ENCODE peak calls at places on chromosomes 16 and 17, in ten cellular contexts. One of them, this sample, is unnamed.

GRCh38 chr17:82668631-82669099 is 20.4 kb upstream of the WDR45B start:
- DNase-seq in T-cell: peak
- DNase-seq in CD4-positive, alpha-beta memory T cell: no peak
- DNase-seq in NT2/D1: peak
- DNase-seq in hypothalamus: peak
- DNase-seq in HAP-1: peak
- DNase-seq in GM12892: peak
- DNase-seq in T follicular helper cell: peak
- DNase-seq in fibroblast of gingiva: peak
- DNase-seq in cardiac muscle cell: peak
- DNase-seq in this sample: peak

GRCh38 chr17:82297804-82298537 is 19.4 kb downstream of the CD7 start:
- DNase-seq in T-cell: peak
- DNase-seq in CD4-positive, alpha-beta memory T cell: peak
- DNase-seq in NT2/D1: no peak
- DNase-seq in hypothalamus: peak
- DNase-seq in HAP-1: peak
- DNase-seq in GM12892: peak
- DNase-seq in T follicular helper cell: peak
- DNase-seq in fibroblast of gingiva: peak
- DNase-seq in cardiac muscle cell: peak
- DNase-seq in this sample: peak

GRCh38 chr17:61065263-61065773 is 334.3 kb upstream of the TBX2 start:
- DNase-seq in T-cell: no peak
- DNase-seq in CD4-positive, alpha-beta memory T cell: no peak
- DNase-seq in NT2/D1: no peak
- DNase-seq in hypothalamus: no peak
- DNase-seq in HAP-1: no peak
- DNase-seq in GM12892: no peak
- DNase-seq in T follicular helper cell: no peak
- DNase-seq in fibroblast of gingiva: no peak
- DNase-seq in cardiac muscle cell: peak
- DNase-seq in this sample: peak

GRCh38 chr16:85891033-85891775 is 7.8 kb upstream of the IRF8 start:
- DNase-seq in T-cell: no peak
- DNase-seq in CD4-positive, alpha-beta memory T cell: no peak
- DNase-seq in NT2/D1: no peak
- DNase-seq in hypothalamus: no peak
- DNase-seq in HAP-1: no peak
- DNase-seq in GM12892: no peak
- DNase-seq in T follicular helper cell: no peak
- DNase-seq in fibroblast of gingiva: no peak
- DNase-seq in cardiac muscle cell: no peak
- DNase-seq in this sample: no peak

GRCh38 chr16:49663081-49664057 is 192.5 kb downstream of the ZNF423 start:
- DNase-seq in T-cell: no peak
- DNase-seq in CD4-positive, alpha-beta memory T cell: no peak
- DNase-seq in NT2/D1: no peak
- DNase-seq in hypothalamus: no peak
- DNase-seq in HAP-1: no peak
- DNase-seq in GM12892: no peak
- DNase-seq in T follicular helper cell: no peak
- DNase-seq in fibroblast of gingiva: no peak
- DNase-seq in cardiac muscle cell: peak
- DNase-seq in this sample: no peak

GRCh38 chr17:43530303-43531081 is 15.6 kb downstream of the ETV4 start:
- DNase-seq in T-cell: no peak
- DNase-seq in CD4-positive, alpha-beta memory T cell: no peak
- DNase-seq in NT2/D1: peak
- DNase-seq in hypothalamus: no peak
- DNase-seq in HAP-1: peak
- DNase-seq in GM12892: no peak
- DNase-seq in T follicular helper cell: no peak
- DNase-seq in fibroblast of gingiva: peak
- DNase-seq in cardiac muscle cell: peak
- DNase-seq in this sample: peak

GRCh38 chr17:64420143-64420670 is 28.7 kb upstream of the MILR1 start:
- DNase-seq in T-cell: no peak
- DNase-seq in CD4-positive, alpha-beta memory T cell: no peak
- DNase-seq in NT2/D1: no peak
- DNase-seq in hypothalamus: peak
- DNase-seq in HAP-1: peak
- DNase-seq in GM12892: no peak
- DNase-seq in T follicular helper cell: no peak
- DNase-seq in fibroblast of gingiva: peak
- DNase-seq in cardiac muscle cell: peak
- DNase-seq in this sample: peak

GRCh38 chr16:83928341-83929055 is 24.5 kb upstream of the OSGIN1 start:
- DNase-seq in T-cell: no peak
- DNase-seq in CD4-positive, alpha-beta memory T cell: no peak
- DNase-seq in NT2/D1: no peak
- DNase-seq in hypothalamus: no peak
- DNase-seq in HAP-1: no peak
- DNase-seq in GM12892: no peak
- DNase-seq in T follicular helper cell: no peak
- DNase-seq in fibroblast of gingiva: peak
- DNase-seq in cardiac muscle cell: peak
- DNase-seq in this sample: no peak

GRCh38 chr17:18181358-18181757 is 2.3 kb upstream of the ALKBH5 start:
- DNase-seq in T-cell: no peak
- DNase-seq in CD4-positive, alpha-beta memory T cell: no peak
- DNase-seq in NT2/D1: no peak
- DNase-seq in hypothalamus: no peak
- DNase-seq in HAP-1: no peak
- DNase-seq in GM12892: no peak
- DNase-seq in T follicular helper cell: no peak
- DNase-seq in fibroblast of gingiva: no peak
- DNase-seq in cardiac muscle cell: no peak
- DNase-seq in this sample: no peak

GRCh38 chr17:77727216-77727615 is 231.3 kb upstream of the TNRC6C start:
- DNase-seq in T-cell: no peak
- DNase-seq in CD4-positive, alpha-beta memory T cell: no peak
- DNase-seq in NT2/D1: no peak
- DNase-seq in hypothalamus: no peak
- DNase-seq in HAP-1: no peak
- DNase-seq in GM12892: no peak
- DNase-seq in T follicular helper cell: no peak
- DNase-seq in fibroblast of gingiva: no peak
- DNase-seq in cardiac muscle cell: no peak
- DNase-seq in this sample: no peak

GRCh38 chr17:7019839-7020519 is 2.9 kb upstream of the BCL6B start:
- DNase-seq in T-cell: no peak
- DNase-seq in CD4-positive, alpha-beta memory T cell: no peak
- DNase-seq in NT2/D1: no peak
- DNase-seq in hypothalamus: peak
- DNase-seq in HAP-1: peak
- DNase-seq in GM12892: no peak
- DNase-seq in T follicular helper cell: no peak
- DNase-seq in fibroblast of gingiva: peak
- DNase-seq in cardiac muscle cell: peak
- DNase-seq in this sample: peak

This sample was measured in foreskin melanocyte.